ENCODE peak calls at places on chromosomes 5 and 9, in nine cellular contexts. B is transverse colon, I is suprapubic skin, G is SK-N-SH, O is stomach, W is K562, N is GM12878, J is HepG2, S is H1. M is an unnamed sample.

GRCh38 chr9:124894741-124895170 is 32.8 kb downstream of the ARPC5L start:
- DNase-seq in B (no peak), I (no peak), G (no peak), O (no peak), W (no peak), N (no peak), J (peak; percentile 12), S (no peak), M (no peak)

GRCh38 chr9:130869250-130869649 is 27.4 kb downstream of the QRFP start:
- DNase-seq in B (peak; percentile 56), I (no peak), G (peak; percentile 53), O (peak; percentile 73), W (peak; percentile 65), N (no peak), J (no peak), S (no peak), M (no peak)

GRCh38 chr9:93058357-93059096 is at the start of gene SUSD3:
- DNase-seq in B (peak; percentile 76), I (no peak), G (peak; percentile 97), O (peak; percentile 76), W (peak; percentile 98), N (peak; percentile 60), J (peak; percentile 54), S (peak; percentile 89), M (peak; percentile 83)

GRCh38 chr5:43141211-43141610 is 20.5 kb downstream of the ZNF131 start:
- DNase-seq in B (no peak), I (no peak), G (no peak), O (no peak), W (no peak), N (no peak), J (no peak), S (no peak), M (no peak)

GRCh38 chr9:121735065-121735791 is 83.8 kb downstream of the DAB2IP start:
- DNase-seq in B (peak; percentile 58), I (no peak), G (no peak), O (no peak), W (peak; percentile 37), N (no peak), J (peak; percentile 62), S (peak; percentile 71), M (no peak)

GRCh38 chr5:6110441-6111005 is 267.8 kb downstream of the MED10 start:
- DNase-seq in B (no peak), I (no peak), G (no peak), O (no peak), W (no peak), N (no peak), J (no peak), S (no peak), M (no peak)

GRCh38 chr9:111284703-111285102 is 45.3 kb downstream of the OR2K2 start:
- DNase-seq in B (no peak), I (no peak), G (no peak), O (no peak), W (no peak), N (no peak), J (no peak), S (no peak), M (no peak)

GRCh38 chr5:50752800-50753199 is 86.4 kb downstream of the PARP8 start:
- DNase-seq in B (no peak), I (no peak), G (no peak), O (no peak), W (no peak), N (no peak), J (no peak), S (no peak), M (no peak)

GRCh38 chr5:6788439-6788838 is 75.2 kb downstream of the TENT4A start:
- DNase-seq in B (no peak), I (no peak), G (no peak), O (no peak), W (no peak), N (no peak), J (no peak), S (peak; percentile 13), M (no peak)

GRCh38 chr5:55220433-55221185 is 6.5 kb downstream of the MCIDAS start:
- DNase-seq in B (peak; percentile 65), I (no peak), G (peak; percentile 56), O (peak; percentile 64), W (no peak), N (no peak), J (no peak), S (peak; percentile 81), M (no peak)

GRCh38 chr5:34030058-34030457 is 13.0 kb downstream of the C1QTNF3 start:
- DNase-seq in B (no peak), I (no peak), G (no peak), O (no peak), W (no peak), N (no peak), J (no peak), S (no peak), M (no peak)

GRCh38 chr5:43661102-43661501 is 58.1 kb downstream of the NNT start:
- DNase-seq in B (no peak), I (no peak), G (peak; percentile 13), O (no peak), W (no peak), N (no peak), J (peak; percentile 40), S (peak; percentile 55), M (no peak)

GRCh38 chr5:95743248-95743647 is 12.1 kb downstream of the RHOBTB3 start:
- DNase-seq in B (no peak), I (no peak), G (no peak), O (no peak), W (no peak), N (no peak), J (no peak), S (no peak), M (no peak)

GRCh38 chr9:98576859-98577258 is 131.9 kb downstream of the GABBR2 start:
- DNase-seq in B (no peak), I (no peak), G (no peak), O (no peak), W (no peak), N (no peak), J (no peak), S (no peak), M (no peak)

DNA sequence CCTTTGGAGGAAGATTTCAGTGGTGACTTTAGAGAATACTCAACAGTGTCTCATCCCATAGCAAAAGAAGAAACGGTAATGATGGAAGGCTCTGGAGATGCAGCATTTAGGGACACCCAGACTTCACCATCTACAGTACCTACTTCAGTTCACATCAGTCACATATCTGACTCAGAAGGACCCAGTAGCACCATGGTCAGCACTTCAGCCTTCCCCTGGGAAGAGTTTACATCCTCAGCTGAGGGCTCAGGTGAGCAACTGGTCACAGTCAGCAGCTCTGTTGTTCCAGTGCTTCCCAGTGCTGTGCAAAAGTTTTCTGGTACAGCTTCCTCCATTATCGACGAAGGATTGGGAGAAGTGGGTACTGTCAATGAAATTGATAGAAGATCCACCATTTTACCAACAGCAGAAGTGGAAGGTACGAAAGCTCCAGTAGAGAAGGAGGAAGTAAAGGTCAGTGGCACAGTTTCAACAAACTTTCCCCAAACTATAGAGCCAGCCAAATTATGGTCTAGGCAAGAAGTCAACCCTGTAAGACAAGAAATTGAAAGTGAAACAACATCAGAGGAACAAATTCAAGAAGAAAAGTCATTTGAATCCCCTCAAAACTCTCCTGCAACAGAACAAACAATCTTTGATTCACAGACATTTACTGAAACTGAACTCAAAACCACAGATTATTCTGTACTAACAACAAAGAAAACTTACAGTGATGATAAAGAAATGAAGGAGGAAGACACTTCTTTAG is 67.4 kb downstream of the VCAN start:
- DNase-seq in B (no peak), I (no peak), G (no peak), O (no peak), W (no peak), N (peak; percentile 19), J (no peak), S (no peak), M (no peak)
- TF ChIP-seq POLR2AphosphoS5 in B (no peak), I (no peak), G (no peak), O (no peak), W (no peak), N (no peak), J (no peak), S (no peak), M (no peak)

DNA sequence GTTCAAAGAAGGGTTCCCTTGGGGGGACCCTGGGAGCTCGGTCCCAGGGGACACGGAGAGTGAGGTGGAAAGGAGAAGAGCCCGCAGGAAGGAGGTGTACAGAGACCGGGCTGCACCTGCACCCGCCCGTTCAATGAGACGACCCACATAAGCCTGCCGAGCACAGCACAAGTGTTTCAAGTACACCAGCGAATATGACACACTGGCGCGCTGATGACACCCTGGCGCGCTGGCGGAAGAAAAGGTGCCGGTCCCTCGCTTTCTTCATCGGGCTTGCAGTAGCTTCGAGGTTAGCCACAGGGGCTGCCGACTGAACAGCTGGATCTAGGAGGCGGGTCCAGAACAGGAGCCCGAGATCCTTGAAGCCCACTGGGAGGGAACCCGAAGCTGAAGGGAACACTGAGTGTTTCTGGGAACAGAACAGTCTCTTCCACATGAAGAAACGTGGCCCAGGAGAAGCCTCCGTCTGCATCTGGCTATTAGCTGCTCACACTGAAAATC is 1.4 kb downstream of the TBC1D9B start:
- DNase-seq in B (no peak), I (no peak), G (no peak), O (no peak), W (no peak), N (no peak), J (no peak), S (no peak), M (no peak)
- TF ChIP-seq EP300 in B (no peak), I (no peak), G (no peak), O (no peak), W (no peak), N (no peak), J (no peak), S (no peak), M (no peak)

DNA sequence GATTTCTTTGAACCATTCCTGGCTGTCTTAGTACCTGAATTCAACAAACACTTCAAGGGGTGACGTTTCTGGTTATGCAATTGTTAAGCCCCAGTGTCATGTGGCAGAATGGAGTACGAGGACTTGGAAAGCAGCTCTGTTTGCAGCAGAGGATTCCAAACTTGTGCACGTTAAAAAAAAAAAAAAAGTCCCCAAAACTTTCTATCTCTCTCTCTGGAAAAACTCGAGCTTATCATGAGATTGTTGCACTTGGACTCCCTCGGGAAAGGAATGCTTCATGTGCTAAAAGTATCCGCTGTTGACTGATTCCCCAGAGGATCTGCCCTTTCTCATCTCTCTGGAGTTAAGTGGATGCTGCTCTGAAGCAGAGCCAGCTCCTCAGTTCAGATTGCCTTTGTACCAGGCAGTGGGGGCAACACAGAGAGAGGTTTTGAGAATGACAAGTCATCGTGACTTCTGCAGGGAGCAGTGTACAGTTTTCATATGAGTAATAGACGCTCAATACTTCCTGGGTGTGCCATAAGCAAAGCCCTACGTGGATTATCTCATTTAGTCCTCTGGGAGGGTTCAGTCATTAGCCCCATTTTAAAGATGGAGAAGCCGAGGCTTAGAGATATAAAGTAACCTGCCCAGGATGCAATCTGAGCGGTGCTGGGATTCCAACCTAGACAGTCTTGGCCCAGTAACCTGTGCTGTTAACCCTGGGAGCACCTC is 28.1 kb downstream of the TMOD1 start:
- DNase-seq in B (no peak), I (no peak), G (no peak), O (no peak), W (no peak), N (peak; percentile 78), J (no peak), S (no peak), M (peak; percentile 85)
- TF ChIP-seq POLR2AphosphoS5 in B (peak; percentile 60), I (no peak), G (no peak), O (peak; percentile 39), W (no peak), N (no peak), J (no peak), S (no peak), M (peak; percentile 89)

DNA sequence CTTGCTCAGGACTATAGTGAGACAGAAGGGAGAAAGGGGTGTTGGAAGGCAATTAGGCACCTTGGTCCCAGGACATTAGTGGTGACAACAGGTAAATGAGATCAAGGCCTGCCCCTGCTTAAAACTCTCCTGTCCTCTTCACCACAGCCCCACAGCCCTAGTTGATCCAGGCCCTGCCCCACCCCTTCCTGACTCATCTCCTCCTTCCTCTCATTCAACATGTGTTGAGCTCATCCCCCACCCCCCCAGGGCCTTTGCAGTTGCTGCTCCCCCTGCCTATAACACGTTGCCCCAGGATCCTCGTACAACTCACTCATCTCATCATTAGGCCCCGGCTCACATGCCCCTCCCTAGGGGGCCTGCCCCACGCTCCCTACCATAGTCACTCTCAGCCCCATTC is 66.8 kb downstream of the TSPAN17 start:
- DNase-seq in B (no peak), I (no peak), G (no peak), O (no peak), W (no peak), N (no peak), J (no peak), S (no peak), M (no peak)
- TF ChIP-seq EP300 in B (no peak), I (no peak), G (no peak), O (no peak), W (no peak), N (no peak), J (no peak), S (no peak), M (no peak)

M was measured in sigmoid colon.